ENCODE peak calls at places on chromosomes 11 and 22, in four cellular contexts. One of them, this sample, is unnamed.
A peak's percentile ranks its signal among the peaks of the same experiment; 100 is the strongest.

GRCh38 chr22:20111045-20111688 is 4.7 kb upstream of the RANBP1 start:
- DNase-seq in colonic mucosa: no peak
- DNase-seq in stimulated activated CD4-positive, alpha-beta T cell treated with anti-CD3 and anti-CD28 coated beads, Interleukin-15, amount 100 ng/mL, for 24 hours: peak; percentile 57
- DNase-seq in fibroblast of villous mesenchyme: no peak
- DNase-seq in this sample: peak; percentile 69

GRCh38 chr11:42179211-42179610 is 719.8 kb upstream of the LRRC4C start:
- DNase-seq in colonic mucosa: no peak
- DNase-seq in stimulated activated CD4-positive, alpha-beta T cell treated with anti-CD3 and anti-CD28 coated beads, Interleukin-15, amount 100 ng/mL, for 24 hours: no peak
- DNase-seq in fibroblast of villous mesenchyme: no peak
- DNase-seq in this sample: no peak

GRCh38 chr11:44868021-44868420 is 82.7 kb downstream of the TP53I11 start:
- DNase-seq in colonic mucosa: no peak
- DNase-seq in stimulated activated CD4-positive, alpha-beta T cell treated with anti-CD3 and anti-CD28 coated beads, Interleukin-15, amount 100 ng/mL, for 24 hours: no peak
- DNase-seq in fibroblast of villous mesenchyme: no peak
- DNase-seq in this sample: no peak

GRCh38 chr22:43110927-43111623 is 525 bp downstream of the BIK start:
- DNase-seq in colonic mucosa: peak; percentile 50
- DNase-seq in stimulated activated CD4-positive, alpha-beta T cell treated with anti-CD3 and anti-CD28 coated beads, Interleukin-15, amount 100 ng/mL, for 24 hours: peak; percentile 52
- DNase-seq in fibroblast of villous mesenchyme: no peak
- DNase-seq in this sample: peak; percentile 53

GRCh38 chr11:19723572-19724342 is 11.1 kb downstream of the NAV2 start:
- DNase-seq in colonic mucosa: no peak
- DNase-seq in stimulated activated CD4-positive, alpha-beta T cell treated with anti-CD3 and anti-CD28 coated beads, Interleukin-15, amount 100 ng/mL, for 24 hours: peak; percentile 51
- DNase-seq in fibroblast of villous mesenchyme: peak; percentile 42
- DNase-seq in this sample: peak; percentile 32

GRCh38 chr11:45163956-45164575 is 17.6 kb downstream of the PRDM11 start:
- DNase-seq in colonic mucosa: no peak
- DNase-seq in stimulated activated CD4-positive, alpha-beta T cell treated with anti-CD3 and anti-CD28 coated beads, Interleukin-15, amount 100 ng/mL, for 24 hours: peak; percentile 35
- DNase-seq in fibroblast of villous mesenchyme: no peak
- DNase-seq in this sample: peak; percentile 50

GRCh38 chr11:74776546-74776945 is 27.9 kb downstream of the RNF169 start:
- DNase-seq in colonic mucosa: no peak
- DNase-seq in stimulated activated CD4-positive, alpha-beta T cell treated with anti-CD3 and anti-CD28 coated beads, Interleukin-15, amount 100 ng/mL, for 24 hours: no peak
- DNase-seq in fibroblast of villous mesenchyme: no peak
- DNase-seq in this sample: no peak

GRCh38 chr11:6850526-6850925 is 5.0 kb downstream of the OR10A5 start:
- DNase-seq in colonic mucosa: no peak
- DNase-seq in stimulated activated CD4-positive, alpha-beta T cell treated with anti-CD3 and anti-CD28 coated beads, Interleukin-15, amount 100 ng/mL, for 24 hours: no peak
- DNase-seq in fibroblast of villous mesenchyme: no peak
- DNase-seq in this sample: no peak

GRCh38 chr11:64305691-64306562 is 603 bp downstream of the ESRRA start:
- DNase-seq in colonic mucosa: peak; percentile 94
- DNase-seq in stimulated activated CD4-positive, alpha-beta T cell treated with anti-CD3 and anti-CD28 coated beads, Interleukin-15, amount 100 ng/mL, for 24 hours: peak; percentile 83
- DNase-seq in fibroblast of villous mesenchyme: peak; percentile 51
- DNase-seq in this sample: peak; percentile 76

GRCh38 chr11:115521874-115522273 is 17.7 kb upstream of the CADM1 start:
- DNase-seq in colonic mucosa: no peak
- DNase-seq in stimulated activated CD4-positive, alpha-beta T cell treated with anti-CD3 and anti-CD28 coated beads, Interleukin-15, amount 100 ng/mL, for 24 hours: no peak
- DNase-seq in fibroblast of villous mesenchyme: no peak
- DNase-seq in this sample: no peak

GRCh38 chr11:112292785-112293407 is 32.2 kb upstream of the PLET1 start:
- DNase-seq in colonic mucosa: no peak
- DNase-seq in stimulated activated CD4-positive, alpha-beta T cell treated with anti-CD3 and anti-CD28 coated beads, Interleukin-15, amount 100 ng/mL, for 24 hours: no peak
- DNase-seq in fibroblast of villous mesenchyme: peak; percentile 79
- DNase-seq in this sample: no peak

This sample was measured in activated naive CD8-positive, alpha-beta T cell treated with anti-CD3 and anti-CD28 coated beads for 36 hours.